ENCODE peak calls at places on chromosome X, in five cellular contexts. J is cardiac muscle cell, R is activated B cell treated with CpG ODN at 0.5 μM for 24 hours, V is choroid plexus epithelial cell, M is GM12878. C is an unnamed sample.

GRCh38 chrX:19875051-19875432 is 12.4 kb downstream of the SH3KBP1 start:
- DNase-seq in J (no peak), R (no peak), V (no peak), M (no peak), C (no peak)

GRCh38 chrX:38342853-38343778 is 9.3 kb upstream of the OTC start:
- DNase-seq in J (no peak), R (no peak), V (no peak), M (no peak), C (no peak)

GRCh38 chrX:78103656-78104446 is at the start of gene PGK1:
- DNase-seq in J (peak), R (peak), V (peak), M (peak), C (peak)

GRCh38 chrX:49040376-49040955 is 2.7 kb downstream of the TFE3 start:
- DNase-seq in J (no peak), R (no peak), V (peak), M (no peak), C (no peak)

GRCh38 chrX:38166478-38167083 is 54.1 kb downstream of the SRPX start:
- DNase-seq in J (peak), R (no peak), V (peak), M (no peak), C (peak)

GRCh38 chrX:38304010-38304409 is 23.3 kb downstream of the RPGR start:
- DNase-seq in J (peak), R (no peak), V (peak), M (no peak), C (no peak)

GRCh38 chrX:41441934-41442823 is 5.0 kb upstream of the NYX start:
- DNase-seq in J (peak), R (peak), V (peak), M (peak), C (peak)

GRCh38 chrX:107970073-107970472 is 12.1 kb downstream of the TEX13B start:
- DNase-seq in J (no peak), R (no peak), V (peak), M (no peak), C (no peak)

GRCh38 chrX:1932231-1932630 is 317.4 kb downstream of the ASMT start:
- DNase-seq in J (peak), R (no peak), V (peak), M (no peak), C (no peak)

GRCh38 chrX:114650351-114650750 is 66.5 kb downstream of the HTR2C start:
- DNase-seq in J (no peak), R (no peak), V (no peak), M (no peak), C (no peak)

GRCh38 chrX:45986971-45987370 is 558.2 kb downstream of the ZNF674 start:
- DNase-seq in J (no peak), R (no peak), V (no peak), M (no peak), C (no peak)

GRCh38 chrX:71181558-71181909 is 36.9 kb downstream of the NLGN3 start:
- DNase-seq in J (peak), R (peak), V (peak), M (no peak), C (no peak)
- TF ChIP-seq CTCF in J (no peak), R (no peak), V (no peak), M (no peak), C (no peak)

DNA sequence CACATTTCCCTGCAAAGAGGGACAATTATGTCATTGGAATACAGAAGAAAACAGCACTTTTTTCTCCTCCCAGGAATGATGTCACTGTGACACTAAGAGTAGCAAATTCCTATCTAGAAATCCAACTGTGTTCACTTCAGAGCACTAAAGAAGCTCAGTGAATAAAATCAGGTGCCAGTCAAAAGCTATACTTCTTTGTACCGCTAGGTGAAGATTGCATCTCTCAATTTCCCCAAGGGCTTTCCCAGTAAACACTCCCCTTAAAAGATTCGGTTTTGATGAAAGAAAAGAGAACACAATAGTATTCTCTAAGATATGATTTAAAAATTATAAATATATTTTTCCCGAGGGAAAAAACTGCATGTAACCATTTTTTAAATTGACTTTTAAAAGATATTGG is 104.7 kb upstream of the MID1 start:
- DNase-seq in J (no peak), R (no peak), V (peak), M (no peak), C (peak)
- TF ChIP-seq CTCF in J (peak), R (no peak), V (peak), M (no peak), C (no peak)

DNA sequence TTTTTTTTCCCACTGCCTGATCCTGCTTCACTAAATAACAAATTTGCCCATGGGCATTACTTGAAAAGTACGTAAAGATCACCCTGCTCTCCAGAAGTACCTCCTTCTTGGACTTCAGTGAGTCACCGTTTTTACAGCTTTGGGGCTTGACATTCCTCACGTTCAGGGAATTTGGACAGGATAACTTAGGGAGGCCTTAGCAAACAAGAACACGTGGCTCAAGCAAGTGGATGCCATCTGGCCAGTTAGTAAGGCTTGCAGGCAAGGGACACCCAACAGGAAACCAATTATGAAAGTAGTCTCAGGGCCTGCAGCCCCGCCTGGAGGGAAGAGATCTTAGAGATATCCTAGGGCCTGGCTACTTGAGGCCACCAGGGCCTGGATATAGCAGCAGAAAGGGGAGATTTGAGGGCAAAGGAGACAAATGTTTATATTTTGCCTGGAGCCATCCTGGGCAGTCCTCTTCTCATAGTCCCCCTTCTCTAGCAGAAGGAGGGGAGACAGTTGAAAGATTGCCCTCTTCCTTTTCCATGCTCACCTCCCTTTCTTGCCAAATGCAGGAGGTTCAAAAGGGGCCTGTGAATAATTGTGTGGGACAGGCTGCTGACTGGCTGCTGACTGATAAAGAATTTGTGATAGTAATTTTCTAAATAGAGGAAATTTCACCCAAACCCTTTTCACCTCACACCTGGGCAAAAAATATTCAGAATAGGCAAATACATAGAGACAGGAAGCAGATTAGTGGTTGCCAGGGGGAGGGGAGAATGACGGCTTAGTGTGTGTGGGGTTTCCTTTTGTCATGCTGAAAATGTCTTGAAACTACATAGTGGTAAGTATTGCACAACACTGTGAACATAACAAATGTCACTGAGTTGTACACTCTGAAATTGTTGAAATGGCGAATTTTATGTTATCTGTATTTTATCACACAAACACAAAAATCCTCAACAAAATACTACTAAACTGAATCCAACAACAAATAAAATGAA is 60.4 kb upstream of the PLAC1 start:
- DNase-seq in J (no peak), R (no peak), V (peak), M (peak), C (no peak)
- TF ChIP-seq CTCF in J (no peak), R (no peak), V (peak), M (no peak), C (no peak)

GRCh38 chrX:154384284-154384892 is 5.3 kb downstream of the EMD start:
- DNase-seq in J (no peak), R (no peak), V (peak), M (no peak), C (no peak)
- TF ChIP-seq CTCF in J (peak), R (no peak), V (peak), M (no peak), C (no peak)

DNA sequence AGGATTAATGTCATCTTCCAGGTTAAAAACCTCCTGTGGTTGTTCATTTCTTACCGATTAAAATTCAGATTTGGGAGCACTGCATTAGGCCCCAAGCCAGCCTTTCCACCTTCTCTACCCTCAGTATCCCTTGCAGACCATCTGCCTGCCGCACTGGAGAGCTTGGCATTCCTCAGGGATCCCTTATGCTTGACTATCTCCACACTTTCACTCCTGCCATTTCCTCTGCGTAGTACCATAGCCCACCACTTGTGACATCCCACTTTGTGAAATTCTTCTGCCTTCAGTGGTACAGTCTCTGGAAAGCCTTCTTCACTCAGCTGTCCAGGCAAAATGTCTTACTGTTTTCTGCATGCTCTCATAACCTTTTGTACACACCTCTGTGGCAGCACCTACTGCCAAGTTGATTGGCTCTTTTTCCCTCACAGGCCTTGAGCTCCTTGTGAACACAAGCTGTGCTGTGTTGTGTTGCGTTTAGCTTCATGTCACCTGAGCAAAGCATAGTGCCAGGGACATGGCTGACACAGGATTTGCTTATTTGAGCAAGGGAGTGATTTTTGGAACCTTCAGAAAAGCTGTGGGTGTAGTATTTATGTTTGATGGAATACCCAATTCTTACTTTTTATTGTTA is 156.4 kb downstream of the ARX start:
- DNase-seq in J (no peak), R (no peak), V (no peak), M (no peak), C (no peak)
- TF ChIP-seq CTCF in J (no peak), R (no peak), V (no peak), M (no peak), C (no peak)

GRCh38 chrX:12452268-12452667 is 314.0 kb downstream of the FRMPD4 start:
- DNase-seq in J (no peak), R (no peak), V (no peak), M (no peak), C (no peak)

GRCh38 chrX:12443534-12444098 is 305.3 kb downstream of the FRMPD4 start:
- DNase-seq in J (no peak), R (no peak), V (no peak), M (peak), C (peak)

GRCh38 chrX:12446342-12447075 is 308.2 kb downstream of the FRMPD4 start:
- DNase-seq in J (no peak), R (no peak), V (no peak), M (no peak), C (no peak)

GRCh38 chrX:12447448-12448154 is 309.3 kb downstream of the FRMPD4 start:
- DNase-seq in J (no peak), R (no peak), V (peak), M (no peak), C (no peak)
- TF ChIP-seq CTCF in J (peak), R (no peak), V (peak), M (no peak), C (no peak)

GRCh38 chrX:64894454-64895038 is 81.7 kb downstream of the ZC4H2 start:
- DNase-seq in J (peak), R (no peak), V (peak), M (no peak), C (peak)
- TF ChIP-seq CTCF in J (no peak), R (no peak), V (peak), M (peak), C (peak)

GRCh38 chrX:120406638-120407037 is 44.7 kb downstream of the ATP1B4 start:
- DNase-seq in J (no peak), R (no peak), V (no peak), M (no peak), C (no peak)

GRCh38 chrX:120402363-120402762 is 40.5 kb downstream of the ATP1B4 start:
- DNase-seq in J (no peak), R (no peak), V (peak), M (no peak), C (no peak)

DNA sequence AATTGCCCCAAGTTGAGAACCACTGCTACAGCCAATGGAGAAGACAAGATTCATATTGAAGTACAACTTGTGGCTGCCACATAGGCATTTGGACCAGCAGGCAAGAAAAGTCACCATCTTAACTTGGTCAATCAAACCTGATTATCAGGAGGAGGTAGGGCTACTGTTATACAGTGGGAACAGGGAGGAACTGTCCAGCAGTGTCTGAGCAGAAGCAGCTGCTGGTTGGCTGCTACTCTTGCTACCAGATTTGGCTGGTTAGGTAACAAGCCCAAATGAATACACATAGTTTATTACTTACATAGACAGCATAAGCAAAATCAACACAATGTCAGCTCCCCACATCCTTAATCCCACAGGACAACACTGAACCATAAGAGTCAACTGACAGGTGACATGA is 39.4 kb downstream of the ATP1B4 start:
- DNase-seq in J (no peak), R (no peak), V (peak), M (no peak), C (no peak)
- TF ChIP-seq CTCF in J (no peak), R (no peak), V (no peak), M (no peak), C (no peak)

GRCh38 chrX:134431894-134432293 is 28.1 kb upstream of the HPRT1 start:
- DNase-seq in J (no peak), R (no peak), V (peak), M (no peak), C (no peak)

GRCh38 chrX:134423606-134424005 is 36.4 kb upstream of the HPRT1 start:
- DNase-seq in J (peak), R (no peak), V (peak), M (no peak), C (no peak)

GRCh38 chrX:134426285-134426684 is 33.7 kb upstream of the HPRT1 start:
- DNase-seq in J (peak), R (no peak), V (no peak), M (no peak), C (no peak)
- TF ChIP-seq CTCF in J (no peak), R (no peak), V (no peak), M (no peak), C (no peak)

C was measured in GM13976.